ENCODE peak calls at places on chromosome 11, in seven cellular contexts. Z, Q, S, G, P, R and H are unnamed samples.

GRCh38 chr11:34053161-34053686 is 1.7 kb downstream of the CAPRIN1 start:
- DNase-seq in G (peak), Z (peak), P (no peak), R (peak), S (peak), Q (peak), H (peak)

GRCh38 chr11:128759597-128759996 is 65.7 kb downstream of the FLI1 start:
- DNase-seq in Q (peak), G (no peak), R (peak), P (no peak), Z (no peak), S (no peak), H (no peak)

GRCh38 chr11:128854801-128855200 is 12.3 kb downstream of the KCNJ1 start:
- DNase-seq in S (no peak), Q (no peak), Z (no peak), G (no peak), R (no peak), P (no peak), H (no peak)

GRCh38 chr11:26473216-26474194 is 98.6 kb downstream of the MUC15 start:
- DNase-seq in S (no peak), R (no peak), G (no peak), Q (no peak), Z (no peak), P (no peak), H (no peak)

GRCh38 chr11:10993186-10993585 is 135.3 kb upstream of the ZBED5 start:
- DNase-seq in Q (no peak), G (no peak), R (no peak), Z (no peak), S (no peak), P (no peak), H (no peak)

GRCh38 chr11:76624515-76625379 is 45.8 kb downstream of the LRRC32 start:
- DNase-seq in S (no peak), R (no peak), Q (no peak), G (no peak), P (no peak), Z (no peak), H (no peak)

GRCh38 chr11:20013346-20014066 is 146.8 kb downstream of the DBX1 start:
- DNase-seq in Z (no peak), P (no peak), S (no peak), R (peak), Q (peak), G (peak), H (no peak)

GRCh38 chr11:126462422-126462821 is 106.9 kb downstream of the ST3GAL4 start:
- DNase-seq in P (no peak), G (no peak), S (no peak), R (no peak), Z (no peak), Q (no peak), H (no peak)

GRCh38 chr11:100980156-100980555 is 149.5 kb downstream of the PGR start:
- DNase-seq in R (peak), Z (no peak), P (no peak), Q (peak), S (peak), G (no peak), H (no peak)

GRCh38 chr11:47518212-47518959 is 34.5 kb downstream of the CELF1 start:
- DNase-seq in R (no peak), G (no peak), S (no peak), Q (no peak), P (no peak), Z (no peak), H (no peak)

GRCh38 chr11:104918113-104918824 is 20.0 kb upstream of the CASP12 start:
- DNase-seq in S (peak), R (peak), Q (peak), G (no peak), Z (no peak), P (no peak), H (no peak)

GRCh38 chr11:69881467-69882269 is 62.5 kb upstream of the FGF3 start:
- DNase-seq in Q (no peak), G (no peak), P (no peak), S (no peak), Z (peak), R (no peak), H (no peak)

GRCh38 chr11:70282012-70282411 is 11.5 kb downstream of the PPFIA1 start:
- DNase-seq in R (no peak), S (no peak), Z (no peak), P (no peak), G (no peak), Q (no peak), H (no peak)

GRCh38 chr11:127493330-127493729 is 492.8 kb upstream of the KIRREL3 start:
- DNase-seq in S (no peak), Z (peak), G (no peak), R (peak), Q (peak), P (no peak), H (no peak)

GRCh38 chr11:97893612-97894011 is 1127.1 kb upstream of the CNTN5 start:
- DNase-seq in Q (no peak), G (no peak), R (no peak), Z (no peak), P (no peak), S (no peak), H (no peak)

GRCh38 chr11:69089258-69089657 is 40.5 kb downstream of the TPCN2 start:
- DNase-seq in Z (no peak), P (no peak), R (peak), S (no peak), G (peak), Q (peak), H (no peak)

GRCh38 chr11:117300301-117300700 is 9.2 kb downstream of the BACE1-AS start:
- DNase-seq in S (no peak), R (peak), Q (peak), P (no peak), G (peak), Z (no peak), H (peak)

GRCh38 chr11:62851807-62852522 is 12.6 kb upstream of the WDR74 start:
- DNase-seq in Z (no peak), G (no peak), S (no peak), Q (no peak), P (no peak), R (no peak), H (no peak)

GRCh38 chr11:48047616-48048015 is 67.3 kb downstream of the PTPRJ start:
- DNase-seq in R (no peak), S (no peak), Z (no peak), Q (peak), G (no peak), P (no peak), H (peak)

GRCh38 chr11:104254347-104254746 is 90.4 kb upstream of the PDGFD start:
- DNase-seq in G (peak), Z (peak), Q (peak), P (peak), R (peak), S (peak), H (peak)

GRCh38 chr11:77602385-77603105 is 12.8 kb downstream of the AQP11 start:
- DNase-seq in G (no peak), Q (peak), P (no peak), Z (no peak), R (peak), S (no peak), H (no peak)

GRCh38 chr11:73729594-73730206 is 31.2 kb downstream of the RAB6A start:
- DNase-seq in P (peak), Z (peak), S (no peak), G (no peak), R (no peak), Q (no peak), H (no peak)
- TF ChIP-seq CTCF in P (peak), Z (peak), S (peak), G (peak), R (peak), Q (peak), H (peak)

DNA sequence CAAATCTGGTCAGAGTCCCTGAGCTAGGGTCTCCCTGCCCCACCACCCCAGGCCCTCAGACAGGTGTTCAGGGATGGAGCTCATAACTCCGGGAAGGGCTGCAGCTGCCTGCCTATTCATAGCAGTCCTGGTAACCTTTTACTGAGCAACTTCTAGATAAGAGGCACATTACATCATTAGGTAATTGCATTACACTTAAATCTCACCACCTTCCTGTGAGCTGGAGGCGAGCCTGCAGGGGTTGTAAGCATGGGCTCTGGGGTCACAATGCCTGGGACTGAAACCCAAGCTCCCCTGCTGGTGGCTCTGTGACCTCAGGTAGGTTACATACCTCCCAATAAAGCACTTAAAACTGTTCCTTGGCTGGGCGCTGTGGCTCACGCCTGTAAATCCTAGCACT is 22.5 kb downstream of the TP53I11 start:
- DNase-seq in Q (no peak), S (no peak), Z (no peak), P (no peak), R (no peak), G (no peak), H (no peak)
- TF ChIP-seq CTCF in Q (no peak), S (no peak), Z (no peak), P (no peak), R (no peak), G (no peak), H (no peak)

DNA sequence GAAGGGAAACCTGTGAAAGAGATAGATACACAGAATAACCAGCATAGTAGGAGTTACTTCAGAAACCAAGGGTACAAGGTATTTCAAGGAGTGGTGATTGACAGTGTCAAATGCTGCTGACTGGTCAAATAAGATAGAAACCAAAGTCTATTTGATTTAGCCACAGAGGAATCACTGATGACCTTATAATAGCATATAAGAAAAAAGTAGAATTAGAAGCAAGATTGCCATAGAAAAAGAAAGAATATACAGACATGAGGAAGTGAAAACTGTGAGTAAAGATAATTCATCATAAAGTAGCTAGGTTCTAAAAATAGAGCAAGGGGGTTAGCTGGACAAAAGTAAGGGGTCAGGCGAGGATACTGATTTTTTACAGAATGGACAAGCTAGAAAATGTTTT is 14.2 kb downstream of the ZBTB44 start:
- DNase-seq in P (no peak), G (no peak), Q (no peak), Z (no peak), S (no peak), R (no peak), H (peak)
- TF ChIP-seq CTCF in P (no peak), G (no peak), Q (no peak), Z (no peak), S (no peak), R (no peak), H (no peak)

DNA sequence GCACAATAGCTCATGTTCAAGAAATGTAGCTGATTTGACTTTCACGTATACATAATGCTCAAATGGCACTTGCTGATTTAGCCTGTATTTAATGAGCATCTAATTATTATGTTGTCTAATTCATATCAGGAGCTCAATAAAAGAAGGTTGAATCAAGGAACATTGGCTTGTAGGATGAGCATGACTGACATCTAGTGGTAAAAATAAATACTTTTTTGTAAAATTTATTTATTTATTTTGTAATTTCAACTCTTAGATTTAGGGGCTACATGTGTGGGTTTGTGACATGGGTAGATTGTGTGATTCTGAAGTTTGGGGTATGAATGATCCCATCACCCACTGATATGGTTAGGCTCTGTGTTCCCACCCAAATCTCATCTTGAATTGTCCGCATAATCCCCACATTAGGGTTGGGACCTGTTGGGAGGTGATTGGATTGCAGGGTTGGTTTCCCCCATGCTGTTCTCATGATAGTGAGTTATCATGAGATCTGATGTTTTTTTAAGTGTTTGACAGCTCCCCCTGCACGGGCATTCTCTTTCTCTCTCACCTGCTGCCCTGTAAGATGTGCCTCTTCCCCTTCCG is 1.7 kb upstream of the OR52E5 start:
- DNase-seq in P (no peak), Z (no peak), R (peak), S (peak), G (no peak), Q (peak), H (no peak)
- TF ChIP-seq CTCF in P (peak), Z (peak), R (peak), S (peak), G (peak), Q (peak), H (peak)

GRCh38 chr11:102293873-102294601 is 23.2 kb upstream of the BIRC3 start:
- DNase-seq in P (peak), R (peak), Q (peak), G (no peak), S (peak), Z (no peak), H (peak)
- TF ChIP-seq CTCF in P (peak), R (peak), Q (peak), G (peak), S (peak), Z (peak), H (peak)

GRCh38 chr11:64897381-64898075 is 19.1 kb upstream of the EHD1 start:
- DNase-seq in S (no peak), P (no peak), R (no peak), Q (no peak), G (no peak), Z (no peak), H (no peak)
- TF ChIP-seq CTCF in S (no peak), P (no peak), R (no peak), Q (no peak), G (no peak), Z (no peak), H (no peak)

GRCh38 chr11:111526501-111526900 is 11.9 kb downstream of the HOATZ start:
- DNase-seq in Z (no peak), P (no peak), Q (peak), G (no peak), S (no peak), R (peak), H (peak)

GRCh38 chr11:111527279-111527678 is 12.7 kb downstream of the HOATZ start:
- DNase-seq in G (no peak), S (no peak), P (no peak), R (no peak), Z (no peak), Q (no peak), H (no peak)

GRCh38 chr11:111530091-111530490 is 10.4 kb upstream of the LAYN start:
- DNase-seq in S (no peak), R (peak), G (no peak), Z (no peak), P (no peak), Q (peak), H (no peak)

GRCh38 chr11:111531156-111531555 is 9.4 kb upstream of the LAYN start:
- DNase-seq in P (no peak), R (peak), Z (no peak), G (no peak), Q (no peak), S (no peak), H (no peak)

GRCh38 chr11:111528557-111528956 is 12.0 kb upstream of the LAYN start:
- DNase-seq in Q (no peak), Z (no peak), G (no peak), S (no peak), R (no peak), P (no peak), H (no peak)
- TF ChIP-seq CTCF in Q (peak), Z (no peak), G (no peak), S (no peak), R (no peak), P (peak), H (no peak)

DNA sequence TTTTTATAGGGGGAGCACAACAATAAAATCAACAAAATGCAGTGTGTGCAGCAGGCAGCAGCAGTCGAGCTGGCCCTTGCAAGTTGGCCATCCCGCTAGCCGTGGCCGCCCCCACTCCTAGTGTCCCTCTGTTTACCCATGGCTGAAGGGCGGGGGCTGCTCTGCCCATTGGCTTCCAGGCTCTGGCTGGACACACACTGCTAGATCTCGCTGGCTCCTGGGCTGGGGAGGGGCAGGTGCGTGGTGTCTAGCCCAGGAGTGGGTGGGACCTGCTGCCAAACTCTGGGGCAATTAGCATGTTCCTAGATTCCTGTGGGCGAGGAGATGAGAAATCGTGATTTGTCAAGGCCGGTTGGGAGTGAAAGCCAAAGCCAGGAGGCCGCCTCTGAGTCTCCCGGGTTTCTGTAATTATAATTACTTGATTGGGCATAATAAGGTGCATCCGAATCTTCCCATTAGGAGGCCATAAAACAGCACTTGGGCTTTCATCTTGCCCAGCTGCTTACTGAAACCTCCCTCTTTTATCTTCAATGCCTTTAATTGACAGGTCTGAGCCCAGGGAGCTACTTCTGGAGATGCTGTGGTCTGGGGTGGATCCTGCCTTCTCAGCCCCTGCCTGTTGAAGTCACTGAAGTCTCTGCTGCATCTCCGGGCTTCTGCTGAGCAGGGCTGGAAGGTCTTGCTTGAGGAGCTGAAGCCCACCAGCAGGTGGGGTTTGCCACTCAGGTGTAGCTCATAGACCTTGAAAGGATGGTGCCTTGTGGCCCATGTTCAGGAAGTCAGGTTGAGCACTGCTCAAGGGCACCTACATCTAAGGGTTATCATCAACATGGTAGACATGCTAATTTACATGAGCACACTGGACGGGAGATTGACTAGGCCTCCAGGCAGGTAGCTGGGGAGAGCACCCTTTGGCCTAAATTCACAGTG is 44.5 kb upstream of the DKK3 start:
- DNase-seq in R (no peak), P (no peak), Q (no peak), Z (no peak), S (no peak), G (no peak), H (no peak)
- TF ChIP-seq CTCF in R (peak), P (peak), Q (peak), Z (no peak), S (no peak), G (no peak), H (peak)

GRCh38 chr11:123478352-123478986 is 48.4 kb downstream of the GRAMD1B start:
- DNase-seq in G (peak), P (peak), R (peak), Q (peak), Z (peak), S (peak), H (peak)

GRCh38 chr11:123477205-123477907 is 47.3 kb downstream of the GRAMD1B start:
- DNase-seq in G (no peak), R (no peak), Q (no peak), P (no peak), Z (no peak), S (no peak), H (no peak)

GRCh38 chr11:123474994-123475393 is 44.9 kb downstream of the GRAMD1B start:
- DNase-seq in R (peak), Q (peak), P (no peak), G (no peak), S (no peak), Z (no peak), H (no peak)

GRCh38 chr11:123473941-123474668 is 44.0 kb downstream of the GRAMD1B start:
- DNase-seq in S (no peak), Q (peak), R (peak), Z (no peak), G (no peak), P (no peak), H (no peak)

GRCh38 chr11:123475478-123475877 is 45.4 kb downstream of the GRAMD1B start:
- DNase-seq in Q (peak), S (no peak), Z (peak), G (no peak), R (peak), P (no peak), H (no peak)
- TF ChIP-seq CTCF in Q (peak), S (no peak), Z (no peak), G (no peak), R (peak), P (peak), H (peak)